ENCODE peak calls at places on chromosome 9, in eight cellular contexts. J, A, L, W, O, Y, T and E are unnamed samples.

GRCh38 chr9:78462616-78463015 is 165.7 kb downstream of the PSAT1 start:
- DNase-seq in J (no peak), A (no peak), L (no peak), W (no peak), O (no peak), Y (no peak), T (no peak), E (no peak)

GRCh38 chr9:15231788-15232635 is 75.0 kb downstream of the TTC39B start:
- DNase-seq in J (peak; percentile 61), A (no peak), L (no peak), W (no peak), O (no peak), Y (no peak), T (peak; percentile 84), E (peak; percentile 40)

GRCh38 chr9:35733109-35733541 is 659 bp downstream of the CREB3 start:
- DNase-seq in J (peak; percentile 57), A (no peak), L (peak; percentile 34), W (no peak), O (no peak), Y (no peak), T (peak; percentile 90), E (no peak)

GRCh38 chr9:76322810-76323209 is 71.4 kb downstream of the RFK start:
- DNase-seq in J (no peak), A (no peak), L (no peak), W (no peak), O (no peak), Y (no peak), T (no peak), E (no peak)

GRCh38 chr9:127754099-127754760 is 19.1 kb upstream of the TOR2A start:
- DNase-seq in J (no peak), A (no peak), L (no peak), W (no peak), O (no peak), Y (no peak), T (peak; percentile 89), E (no peak)

GRCh38 chr9:9585920-9586319 is 1026.9 kb downstream of the PTPRD start:
- DNase-seq in J (no peak), A (no peak), L (no peak), W (no peak), O (no peak), Y (no peak), T (no peak), E (no peak)

GRCh38 chr9:69121155-69122085 is 52.7 kb upstream of the TJP2 start:
- DNase-seq in J (peak; percentile 72), A (no peak), L (no peak), W (no peak), O (peak; percentile 68), Y (peak; percentile 66), T (peak; percentile 89), E (peak; percentile 38)

GRCh38 chr9:136844766-136845464 is 2.6 kb downstream of the AJM1 start:
- DNase-seq in J (no peak), A (no peak), L (no peak), W (no peak), O (no peak), Y (no peak), T (peak; percentile 47), E (no peak)

GRCh38 chr9:74817281-74818181 is 70.2 kb downstream of the TRPM6 start:
- DNase-seq in J (no peak), A (no peak), L (no peak), W (no peak), O (no peak), Y (no peak), T (no peak), E (no peak)

GRCh38 chr9:126829035-126829434 is 24.2 kb downstream of the ZBTB43 start:
- DNase-seq in J (no peak), A (no peak), L (no peak), W (no peak), O (no peak), Y (no peak), T (no peak), E (no peak)

GRCh38 chr9:109250311-109250741 is 70.5 kb downstream of the EPB41L4B start:
- DNase-seq in J (no peak), A (no peak), L (no peak), W (no peak), O (no peak), Y (no peak), T (no peak), E (no peak)

GRCh38 chr9:86637515-86637914 is 283.3 kb upstream of the TUT7 start:
- DNase-seq in J (no peak), A (no peak), L (no peak), W (no peak), O (peak; percentile 42), Y (peak; percentile 27), T (peak; percentile 88), E (no peak)

GRCh38 chr9:137423810-137424291 is 658 bp downstream of the NOXA1 start:
- DNase-seq in J (no peak), A (no peak), L (no peak), W (no peak), O (peak; percentile 46), Y (peak; percentile 71), T (peak; percentile 34), E (no peak)

GRCh38 chr9:27528886-27529315 is 713 bp downstream of the MOB3B start:
- DNase-seq in J (peak; percentile 79), A (peak; percentile 7), L (no peak), W (peak; percentile 22), O (peak; percentile 54), Y (peak; percentile 52), T (peak; percentile 75), E (peak; percentile 21)

GRCh38 chr9:5582835-5583195 is 46.1 kb upstream of the RIC1 start:
- DNase-seq in J (peak; percentile 49), A (no peak), L (peak; percentile 55), W (no peak), O (no peak), Y (no peak), T (no peak), E (peak; percentile 32)

GRCh38 chr9:106065579-106066214 is 371.4 kb downstream of the TMEM38B start:
- DNase-seq in J (no peak), A (no peak), L (no peak), W (no peak), O (no peak), Y (no peak), T (no peak), E (no peak)

GRCh38 chr9:135372501-135373008 is 107.0 kb upstream of the PPP1R26 start:
- DNase-seq in J (no peak), A (no peak), L (no peak), W (no peak), O (no peak), Y (no peak), T (no peak), E (no peak)